ENCODE peak calls at places on chromosomes 11 and 22, in five cellular contexts. H, C, R, J and L are unnamed samples.

GRCh38 chr11:47104337-47104950 is 72.2 kb downstream of the ARFGAP2 start:
- DNase-seq in C (no peak), J (no peak), H (no peak), R (no peak), L (no peak)

GRCh38 chr22:16838073-16838472 is 12.9 kb upstream of the XKR3 start:
- DNase-seq in H (no peak), R (no peak), C (no peak), J (no peak), L (no peak)

GRCh38 chr11:132260636-132261035 is 890.2 kb downstream of the NTM start:
- DNase-seq in J (no peak), R (no peak), H (no peak), C (no peak), L (no peak)

GRCh38 chr22:41883400-41883799 is 31.5 kb downstream of the SHISA8 start:
- DNase-seq in C (no peak), R (no peak), J (no peak), H (no peak), L (no peak)

GRCh38 chr22:46002757-46003270 is 25.9 kb upstream of the WNT7B start:
- DNase-seq in C (peak; percentile 50), J (no peak), H (no peak), R (peak; percentile 36), L (peak; percentile 85)

GRCh38 chr11:719214-720016 is 13.4 kb downstream of the EPS8L2 start:
- DNase-seq in R (no peak), J (no peak), H (no peak), C (no peak), L (no peak)

GRCh38 chr22:26956346-26956745 is 299.0 kb downstream of the MIAT start:
- DNase-seq in C (no peak), R (no peak), H (no peak), J (no peak), L (no peak)

GRCh38 chr11:56751480-56751879 is 3.0 kb upstream of the OR9G4 start:
- DNase-seq in C (no peak), H (no peak), J (no peak), R (no peak), L (no peak)

GRCh38 chr22:50338042-50338573 is 5.0 kb upstream of the PPP6R2 start:
- DNase-seq in H (no peak), C (no peak), J (no peak), R (no peak), L (no peak)

GRCh38 chr11:117818036-117818858 is 6.3 kb downstream of the FXYD2 start:
- DNase-seq in H (no peak), C (peak; percentile 51), J (no peak), R (peak; percentile 19), L (no peak)

GRCh38 chr11:69494851-69495250 is 13.4 kb downstream of the LINC01488 start:
- DNase-seq in H (no peak), C (no peak), J (no peak), R (no peak), L (no peak)

GRCh38 chr11:117856892-117857291 is 19.6 kb downstream of the FXYD6 start:
- DNase-seq in R (no peak), C (no peak), J (no peak), H (no peak), L (peak; percentile 62)

GRCh38 chr11:109508185-109508584 is 86.2 kb downstream of the C11orf87 start:
- DNase-seq in R (no peak), J (no peak), H (no peak), C (no peak), L (no peak)

GRCh38 chr11:60763692-60764369 is 7.2 kb downstream of the MS4A15 start:
- DNase-seq in R (no peak), C (no peak), H (peak; percentile 15), J (no peak), L (no peak)

GRCh38 chr11:7638710-7639642 is 34.3 kb downstream of the CYB5R2 start:
- DNase-seq in J (no peak), R (no peak), C (no peak), H (no peak), L (no peak)

GRCh38 chr11:37502202-37502601 is 904.2 kb upstream of the RAG2 start:
- DNase-seq in R (no peak), H (no peak), J (no peak), C (no peak), L (no peak)

GRCh38 chr11:132638421-132638820 is 893.9 kb downstream of the OPCML start:
- DNase-seq in R (no peak), C (no peak), J (no peak), H (no peak), L (no peak)

GRCh38 chr11:118007040-118007439 is 20.8 kb downstream of the IL10RA start:
- DNase-seq in J (no peak), R (no peak), C (no peak), H (no peak), L (no peak)

GRCh38 chr22:23168381-23169031 is 11.8 kb upstream of the BCR start:
- DNase-seq in R (no peak), H (no peak), C (no peak), J (no peak), L (no peak)

GRCh38 chr22:37162221-37163095 is 12.7 kb upstream of the IL2RB start:
- DNase-seq in H (no peak), R (no peak), J (no peak), C (no peak), L (no peak)

GRCh38 chr11:118318112-118319030 is 13.8 kb downstream of the CD3E start:
- DNase-seq in H (no peak), C (peak; percentile 30), J (no peak), R (no peak), L (no peak)

GRCh38 chr11:23680488-23681230 is 816.2 kb upstream of the LUZP2 start:
- DNase-seq in H (no peak), J (no peak), C (no peak), R (no peak), L (no peak)

GRCh38 chr11:111730871-111731591 is 35.2 kb downstream of the PPP2R1B start:
- DNase-seq in R (no peak), C (no peak), H (no peak), J (peak; percentile 58), L (peak; percentile 91)

GRCh38 chr22:44622685-44623084 is 79.3 kb upstream of the PRR5 start:
- DNase-seq in C (no peak), H (no peak), R (no peak), J (no peak), L (no peak)

GRCh38 chr11:12100886-12101285 is 9.5 kb upstream of the MICAL2 start:
- DNase-seq in H (peak; percentile 78), R (no peak), C (no peak), J (no peak), L (no peak)

GRCh38 chr11:12101318-12101717 is 9.1 kb upstream of the MICAL2 start:
- DNase-seq in H (no peak), R (no peak), J (no peak), C (no peak), L (no peak)

GRCh38 chr11:12103411-12104225 is 6.8 kb upstream of the MICAL2 start:
- DNase-seq in C (no peak), R (no peak), H (no peak), J (no peak), L (peak; percentile 49)

GRCh38 chr11:12100429-12100828 is 10.0 kb upstream of the MICAL2 start:
- DNase-seq in C (no peak), J (no peak), H (no peak), R (no peak), L (peak; percentile 28)

DNA sequence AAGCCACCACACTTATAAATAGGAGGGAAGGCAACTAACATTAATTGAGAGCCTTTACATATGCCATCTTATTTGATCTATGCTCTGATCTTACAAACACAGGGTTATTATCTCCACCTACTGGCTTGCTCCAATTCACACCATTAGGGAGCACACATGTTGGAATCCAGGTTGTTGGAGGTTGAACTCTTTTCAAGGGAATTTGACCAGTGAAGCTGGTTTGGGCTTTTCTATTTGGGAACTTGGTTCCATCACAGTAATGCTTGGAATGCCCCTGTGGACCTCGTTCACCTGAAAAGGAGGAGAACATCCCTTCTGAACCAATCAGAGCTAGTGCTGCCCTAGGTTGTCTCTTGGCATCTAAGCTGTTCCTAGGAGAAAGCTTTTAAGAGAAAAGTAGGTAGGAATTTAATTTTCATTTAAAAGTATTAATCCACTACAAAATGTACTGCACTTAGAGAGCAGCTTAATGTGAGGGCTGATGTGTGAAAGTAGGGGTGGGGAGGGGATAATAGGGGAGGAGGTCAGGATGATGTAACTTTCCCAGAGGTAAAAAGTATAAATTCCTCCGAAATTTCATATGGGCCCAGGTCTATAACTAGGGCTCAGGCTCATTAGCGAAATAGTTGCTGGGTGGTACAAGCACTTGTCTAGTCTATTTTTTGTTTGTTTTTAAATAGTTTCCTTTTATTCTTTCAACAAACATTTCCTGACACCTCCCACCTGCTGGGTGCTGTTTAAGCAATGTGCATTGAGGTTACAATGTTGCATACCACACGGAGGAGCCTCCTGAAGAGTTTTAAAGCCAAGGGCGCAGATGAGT is 7.6 kb upstream of the MICAL2 start:
- DNase-seq in C (no peak), H (no peak), J (no peak), R (no peak), L (no peak)
- TF ChIP-seq CTCF in C (no peak), H (no peak), J (no peak), R (peak; percentile 25), L (no peak)

DNA sequence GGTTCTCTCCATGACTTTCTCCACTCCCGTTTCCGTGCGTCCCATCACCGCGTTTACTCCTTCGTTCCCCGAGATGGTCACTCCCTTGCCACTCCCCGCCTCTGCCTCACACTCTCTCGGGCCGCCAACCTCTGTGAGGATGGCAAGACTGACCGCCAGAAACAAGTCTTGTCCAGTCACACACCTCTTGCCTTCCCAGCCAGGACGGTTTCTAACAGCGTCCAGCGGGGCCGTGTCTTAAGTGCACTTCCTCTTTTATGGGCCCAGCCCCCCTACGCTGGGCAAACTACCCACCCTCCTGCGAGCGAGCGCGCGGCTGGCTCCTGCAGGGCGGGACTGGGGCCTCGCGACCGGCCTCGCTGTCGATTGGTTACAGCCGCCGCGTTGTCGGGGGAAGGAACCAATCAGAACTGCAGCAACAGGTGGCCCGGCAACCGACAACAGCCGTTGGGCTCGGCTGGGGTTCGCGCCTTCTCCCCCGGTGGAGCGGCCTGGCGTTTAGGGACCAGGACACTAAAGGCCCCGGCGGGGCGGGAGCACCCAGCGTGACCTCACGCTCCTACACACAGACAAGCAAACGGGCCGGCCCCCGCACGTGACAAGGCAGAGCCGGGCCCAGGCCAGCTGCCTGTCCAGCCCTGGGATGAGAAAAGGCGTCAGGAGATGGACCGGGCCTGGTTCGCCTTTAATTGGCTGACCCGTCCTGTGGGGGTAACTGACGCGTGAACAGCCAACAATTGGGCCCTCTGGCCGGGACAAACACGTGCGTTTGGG is 534 bp upstream of the UCP2 start:
- DNase-seq in R (peak; percentile 97), C (peak; percentile 100), J (peak; percentile 89), H (peak; percentile 98), L (peak; percentile 95)
- TF ChIP-seq POLR2A in R (peak; percentile 95), C (peak; percentile 76), J (peak; percentile 45), H (no peak), L (peak; percentile 55)

GRCh38 chr11:86952933-86953637 is 2.1 kb downstream of the FZD4 start:
- DNase-seq in C (no peak), J (no peak), H (no peak), R (no peak), L (no peak)

GRCh38 chr11:86952221-86952875 is 2.8 kb downstream of the FZD4 start:
- DNase-seq in C (no peak), J (peak; percentile 55), H (no peak), R (no peak), L (no peak)

GRCh38 chr11:86954288-86955110 is 696 bp downstream of the FZD4 start:
- DNase-seq in J (no peak), H (no peak), C (peak; percentile 23), R (peak; percentile 23), L (no peak)

GRCh38 chr11:86955674-86956522 is 703 bp upstream of the FZD4 start:
- DNase-seq in H (peak; percentile 88), C (peak; percentile 77), J (peak; percentile 79), R (peak; percentile 90), L (peak; percentile 92)

GRCh38 chr11:86955111-86955673 is at the start of gene FZD4:
- DNase-seq in J (peak; percentile 90), C (peak; percentile 89), R (peak; percentile 98), H (peak; percentile 89), L (peak; percentile 90)
- TF ChIP-seq CTCF in J (peak; percentile 21), C (no peak), R (peak; percentile 37), H (no peak), L (peak; percentile 23)

GRCh38 chr11:65108469-65109123 is 3.1 kb upstream of the TM7SF2 start:
- DNase-seq in H (peak; percentile 80), R (no peak), J (no peak), C (no peak), L (no peak)
- TF ChIP-seq POLR2A in H (no peak), R (no peak), J (no peak), C (no peak), L (no peak)